ENCODE peak calls at places on chromosomes 5 and 9, in six cellular contexts. C, O, D, Q, E and H are unnamed samples.
A peak's percentile ranks its signal among the peaks of the same experiment; 100 is the strongest.

GRCh38 chr9:121185178-121185745 is 16.4 kb downstream of the RAB14 start:
- DNase-seq in D (no peak), E (no peak), C (no peak), Q (no peak), O (no peak), H (no peak)

GRCh38 chr9:37929441-37929895 is 25.5 kb upstream of the SLC25A51 start:
- DNase-seq in O (no peak), E (peak; percentile 81), C (no peak), Q (no peak), D (no peak), H (no peak)

GRCh38 chr5:180975338-180975737 is 13.3 kb upstream of the BTNL3 start:
- DNase-seq in O (no peak), Q (no peak), C (no peak), D (no peak), E (no peak), H (no peak)

GRCh38 chr9:89601306-89601705 is 3.5 kb upstream of the GADD45G start:
- DNase-seq in E (no peak), O (no peak), D (no peak), C (no peak), Q (no peak), H (peak; percentile 37)

GRCh38 chr9:37377688-37378612 is 44.5 kb upstream of the GRHPR start:
- DNase-seq in E (no peak), C (no peak), D (no peak), O (no peak), Q (no peak), H (no peak)

GRCh38 chr9:129362287-129363098 is 184.4 kb upstream of the IER5L start:
- DNase-seq in D (no peak), O (no peak), E (no peak), Q (no peak), C (no peak), H (no peak)

GRCh38 chr5:151480384-151480783 is 33.0 kb downstream of the SLC36A1 start:
- DNase-seq in C (no peak), D (no peak), E (peak; percentile 40), Q (no peak), O (no peak), H (no peak)

GRCh38 chr5:88235828-88236227 is 32.8 kb downstream of the TMEM161B start:
- DNase-seq in D (no peak), O (no peak), C (no peak), E (no peak), Q (no peak), H (no peak)

GRCh38 chr9:34545497-34545896 is 22.7 kb upstream of the ENHO start:
- DNase-seq in D (no peak), E (no peak), O (no peak), C (no peak), Q (no peak), H (peak; percentile 39)

DNA sequence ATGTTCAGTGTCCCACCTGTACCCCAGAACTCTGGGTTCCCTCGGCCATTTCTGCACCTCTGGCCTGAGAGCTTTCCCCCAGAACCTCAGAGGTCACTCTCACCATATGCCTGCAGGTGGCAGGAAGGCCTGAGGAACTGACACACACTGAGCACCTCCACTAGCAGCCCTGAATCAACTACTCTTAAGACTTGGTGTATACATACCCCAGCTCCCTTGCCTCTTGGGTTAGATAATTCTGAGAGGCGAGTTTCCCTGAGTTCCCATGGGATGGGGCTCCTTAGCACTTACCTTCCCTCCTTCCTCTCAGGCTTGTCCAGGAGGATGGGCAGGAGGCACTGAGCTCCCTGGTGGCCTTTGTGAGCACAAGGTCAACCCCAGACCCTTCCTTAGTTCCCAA is 86.1 kb downstream of the HSD17B3 start:
- DNase-seq in C (no peak), D (no peak), O (no peak), Q (no peak), E (no peak), H (no peak)
- H3K27ac ChIP-seq in C (no peak overlapping the region), D (no peak overlapping the region), O (no peak overlapping the region), Q (no peak overlapping the region), E (no peak overlapping the region), H (no peak overlapping the region)

GRCh38 chr9:138078846-138079245 is 201.3 kb downstream of the CACNA1B start:
- DNase-seq in D (no peak), O (no peak), E (no peak), C (peak; percentile 22), Q (no peak), H (peak; percentile 8)

GRCh38 chr9:138080979-138081378 is 203.4 kb downstream of the CACNA1B start:
- DNase-seq in E (no peak), C (peak; percentile 25), Q (no peak), D (no peak), O (no peak), H (no peak)

GRCh38 chr9:138085568-138085967 is 208.0 kb downstream of the CACNA1B start:
- DNase-seq in Q (no peak), E (no peak), C (no peak), D (no peak), O (no peak), H (no peak)

GRCh38 chr9:138083873-138084272 is 206.3 kb downstream of the CACNA1B start:
- DNase-seq in E (no peak), O (no peak), Q (no peak), C (peak; percentile 30), D (no peak), H (peak; percentile 26)

DNA sequence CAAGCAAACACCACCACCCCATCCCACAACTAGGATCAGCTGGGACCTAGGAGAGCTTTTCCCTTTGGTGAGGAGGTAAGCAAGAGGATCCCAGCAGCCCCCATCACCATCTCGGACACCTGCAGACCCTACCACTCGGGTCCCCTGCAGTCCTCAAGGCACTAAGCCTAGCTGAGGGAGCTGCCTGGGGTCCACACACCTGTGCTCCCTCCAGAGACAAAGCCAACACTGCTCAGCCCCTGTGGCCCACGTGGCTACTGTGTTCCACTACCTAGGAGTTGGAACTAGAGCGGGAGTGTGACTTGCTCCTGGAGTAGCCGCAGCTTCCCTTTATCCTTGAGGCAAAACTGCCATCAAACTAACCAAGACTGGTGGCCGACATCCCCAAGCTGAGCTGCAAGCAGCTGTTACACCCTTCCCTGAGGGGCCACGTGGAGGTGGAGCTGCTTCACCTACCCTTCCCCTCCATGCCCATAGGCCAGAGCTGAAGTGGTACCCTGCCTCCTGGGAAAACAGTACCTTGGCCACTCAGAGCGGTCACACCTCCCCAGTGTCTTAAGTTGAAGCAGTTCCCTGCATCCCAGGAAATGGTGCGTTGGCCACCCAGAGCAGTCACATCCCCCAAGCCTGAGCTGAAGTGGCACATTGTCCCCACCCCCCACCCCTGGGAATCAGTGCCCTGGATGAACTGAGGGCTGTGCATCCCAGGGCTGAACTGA is 205.5 kb downstream of the CACNA1B start:
- DNase-seq in E (no peak), D (peak; percentile 37), O (no peak), C (peak; percentile 17), Q (no peak), H (peak; percentile 33)
- H3K9me3 ChIP-seq in E (no peaks in the 10 kb centered on the region), D (peaks cover 28% of the 10 kb centered on the region), O (no peaks in the 10 kb centered on the region), C (no peaks in the 10 kb centered on the region), Q (no peaks in the 10 kb centered on the region), H (peaks cover 7% of the 10 kb centered on the region)

DNA sequence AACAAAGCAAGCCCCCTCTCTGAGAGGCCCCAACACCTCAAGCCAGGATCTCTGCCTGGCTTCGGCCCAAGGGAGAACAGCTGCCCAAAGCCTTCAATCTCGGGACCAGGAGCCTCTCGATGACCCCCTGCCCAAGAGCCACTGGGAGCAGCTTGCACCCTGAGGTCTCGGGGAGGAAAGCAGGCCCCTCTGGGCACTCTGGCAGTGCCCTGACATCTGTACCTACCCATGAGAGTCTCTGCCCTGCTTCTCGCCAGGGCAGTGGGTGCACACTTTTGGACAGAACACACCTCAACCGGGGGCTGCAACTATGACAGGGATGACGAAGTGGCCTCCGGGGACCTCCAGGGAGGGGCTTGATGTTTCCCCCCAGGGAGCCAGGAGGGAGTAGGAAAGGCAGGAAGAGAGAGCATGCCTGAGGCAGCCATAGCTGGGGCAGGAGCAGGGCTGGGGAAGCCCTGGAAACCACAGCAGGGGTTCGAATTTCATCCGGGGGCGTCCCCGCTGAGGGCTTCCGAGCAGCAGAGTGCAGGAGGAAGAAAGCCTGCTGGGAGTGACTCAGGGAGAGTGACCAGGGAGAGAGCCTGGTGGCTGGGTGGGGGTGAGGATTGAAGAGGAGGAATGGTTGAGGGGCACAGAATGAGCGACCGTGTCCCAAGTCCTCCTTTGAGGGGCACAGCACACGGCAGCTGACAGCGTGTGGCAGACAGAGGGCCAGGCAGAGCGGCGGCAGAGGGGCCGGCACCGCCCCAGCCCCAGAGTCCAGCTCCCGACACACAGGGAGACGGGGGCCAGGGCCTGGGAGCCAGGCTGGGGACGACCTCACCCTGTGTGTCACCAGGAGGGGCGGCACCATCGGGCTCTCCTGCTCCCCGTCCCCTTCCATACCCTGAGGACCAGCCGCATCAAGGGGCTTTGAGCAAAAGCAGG is 1.8 kb downstream of the LPCAT1 start:
- DNase-seq in O (no peak), Q (no peak), C (peak; percentile 43), E (peak; percentile 84), D (peak; percentile 83), H (peak; percentile 73)
- H3K4me3 ChIP-seq in O (peak overlapping the region; percentile 57), Q (peak overlapping the region; percentile 63), C (peak overlapping the region; percentile 93), E (peak overlapping the region; percentile 84), D (peak overlapping the region; percentile 95), H (peak overlapping the region; percentile 73)

DNA sequence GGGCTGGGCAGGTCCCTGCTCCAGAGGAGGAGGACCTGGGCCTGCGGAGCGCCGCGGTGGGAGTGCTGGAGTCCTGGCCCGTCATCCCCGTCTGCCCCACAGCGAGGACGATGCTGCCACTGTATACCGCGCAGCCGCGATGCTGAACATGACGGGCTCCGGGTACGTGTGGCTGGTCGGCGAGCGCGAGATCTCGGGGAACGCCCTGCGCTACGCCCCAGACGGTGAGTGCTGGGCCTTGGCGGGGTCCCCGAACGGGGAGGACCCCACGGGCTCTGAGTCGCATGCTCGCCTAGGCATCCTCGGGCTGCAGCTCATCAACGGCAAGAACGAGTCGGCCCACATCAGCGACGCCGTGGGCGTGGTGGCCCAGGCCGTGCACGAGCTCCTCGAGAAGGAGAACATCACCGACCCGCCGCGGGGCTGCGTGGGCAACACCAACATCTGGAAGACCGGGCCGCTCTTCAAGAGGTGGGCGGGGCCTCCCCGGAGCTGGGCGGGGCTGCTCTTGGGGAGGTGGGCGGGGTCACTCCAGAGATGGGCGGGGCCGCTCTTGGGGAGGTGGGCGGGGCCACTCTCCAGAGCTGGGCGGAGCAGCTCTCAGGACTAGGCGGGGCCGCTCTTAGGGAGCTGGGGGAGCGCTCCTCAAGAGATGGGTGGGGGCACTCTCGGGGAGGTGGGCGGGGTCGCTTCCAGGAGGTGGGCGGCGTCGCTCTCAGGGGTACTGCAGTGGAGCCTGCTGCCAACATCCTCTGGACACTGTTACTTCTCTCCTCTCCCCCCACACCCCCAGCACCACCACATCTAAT is 13.1 kb downstream of the LRRC26 start:
- DNase-seq in D (no peak), Q (peak; percentile 41), E (no peak), O (peak; percentile 61), C (no peak), H (no peak)
- H3K27ac ChIP-seq in D (no peak overlapping the region), Q (no peak overlapping the region), E (no peak overlapping the region), O (no peak overlapping the region), C (no peak overlapping the region), H (no peak overlapping the region)

DNA sequence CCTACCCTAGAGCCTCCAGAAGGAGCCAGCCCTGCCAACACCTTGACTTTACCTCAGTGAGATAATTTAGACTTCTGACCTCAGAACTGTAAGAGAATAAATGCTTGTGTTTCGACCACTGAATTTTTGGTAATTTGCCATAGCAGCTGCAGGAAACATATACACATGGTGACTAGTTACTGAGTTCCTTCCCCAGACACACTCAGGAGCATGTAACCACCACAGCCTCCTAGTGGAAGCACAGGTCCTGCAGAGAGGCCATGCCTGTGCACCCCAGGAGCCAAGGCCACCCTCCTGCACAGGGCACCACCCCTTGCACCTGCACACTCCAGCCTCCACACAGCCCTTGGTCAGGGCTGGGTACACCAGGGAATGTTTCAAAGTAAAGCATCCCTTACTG is 7.6 kb upstream of the CAMSAP1 start:
- DNase-seq in D (peak; percentile 29), C (no peak), E (peak; percentile 78), Q (no peak), O (no peak), H (peak; percentile 29)
- H3K9me3 ChIP-seq in D (peaks cover 76% of the 10 kb centered on the region), C (peaks cover 36% of the 10 kb centered on the region), E (peaks cover 3% of the 10 kb centered on the region), Q (peaks cover 26% of the 10 kb centered on the region), O (no peaks in the 10 kb centered on the region), H (peaks cover 12% of the 10 kb centered on the region)